ENCODE peak calls at places on chromosome 16, in eight cellular contexts. P is cardiac muscle cell, R is AG09309, G is fibroblast of pulmonary artery, D is fibroblast of the aortic adventitia, H is fibroblast of mammary gland, Z is esophagus muscularis mucosa, S is pancreas. U is an unnamed sample.

GRCh38 chr16:11781773-11782172 is 15.3 kb downstream of the ZC3H7A start:
- DNase-seq in P (no peak), R (no peak), G (no peak), D (no peak), H (no peak), Z (no peak), S (no peak), U (no peak)

GRCh38 chr16:80751167-80751566 is 53.2 kb downstream of the CDYL2 start:
- DNase-seq in P (peak), R (peak), G (peak), D (peak), H (peak), Z (no peak), S (no peak), U (no peak)

GRCh38 chr16:20866161-20866772 is 33.9 kb downstream of the DCUN1D3 start:
- DNase-seq in P (peak), R (peak), G (peak), D (peak), H (peak), Z (no peak), S (no peak), U (peak)

GRCh38 chr16:84144301-84144858 is 597 bp downstream of the HSDL1 start:
- DNase-seq in P (peak), R (no peak), G (peak), D (peak), H (peak), Z (no peak), S (peak), U (peak)

GRCh38 chr16:86089986-86090385 is 191.0 kb downstream of the IRF8 start:
- DNase-seq in P (no peak), R (no peak), G (no peak), D (no peak), H (no peak), Z (no peak), S (no peak), U (peak)

GRCh38 chr16:81488687-81489411 is 44.2 kb downstream of the CMIP start:
- DNase-seq in P (no peak), R (no peak), G (no peak), D (no peak), H (no peak), Z (no peak), S (no peak), U (no peak)

GRCh38 chr16:78503501-78504110 is 404.2 kb downstream of the WWOX start:
- DNase-seq in P (peak), R (no peak), G (peak), D (peak), H (peak), Z (no peak), S (no peak), U (peak)

GRCh38 chr16:88437367-88437964 is 15.6 kb upstream of the ZFPM1 start:
- DNase-seq in P (peak), R (no peak), G (peak), D (no peak), H (peak), Z (no peak), S (no peak), U (peak)

GRCh38 chr16:67928561-67929364 is 2.9 kb downstream of the CTRL start:
- DNase-seq in P (peak), R (no peak), G (peak), D (peak), H (peak), Z (no peak), S (peak), U (peak)

GRCh38 chr16:67927131-67927941 is 4.3 kb downstream of the CTRL start:
- DNase-seq in P (no peak), R (no peak), G (no peak), D (no peak), H (no peak), Z (no peak), S (peak), U (no peak)

GRCh38 chr16:67924140-67924906 is 7.3 kb downstream of the CTRL start:
- DNase-seq in P (no peak), R (no peak), G (no peak), D (no peak), H (no peak), Z (no peak), S (peak), U (no peak)

GRCh38 chr16:67928147-67928546 is 3.5 kb downstream of the CTRL start:
- DNase-seq in P (no peak), R (no peak), G (no peak), D (no peak), H (no peak), Z (no peak), S (peak), U (no peak)

DNA sequence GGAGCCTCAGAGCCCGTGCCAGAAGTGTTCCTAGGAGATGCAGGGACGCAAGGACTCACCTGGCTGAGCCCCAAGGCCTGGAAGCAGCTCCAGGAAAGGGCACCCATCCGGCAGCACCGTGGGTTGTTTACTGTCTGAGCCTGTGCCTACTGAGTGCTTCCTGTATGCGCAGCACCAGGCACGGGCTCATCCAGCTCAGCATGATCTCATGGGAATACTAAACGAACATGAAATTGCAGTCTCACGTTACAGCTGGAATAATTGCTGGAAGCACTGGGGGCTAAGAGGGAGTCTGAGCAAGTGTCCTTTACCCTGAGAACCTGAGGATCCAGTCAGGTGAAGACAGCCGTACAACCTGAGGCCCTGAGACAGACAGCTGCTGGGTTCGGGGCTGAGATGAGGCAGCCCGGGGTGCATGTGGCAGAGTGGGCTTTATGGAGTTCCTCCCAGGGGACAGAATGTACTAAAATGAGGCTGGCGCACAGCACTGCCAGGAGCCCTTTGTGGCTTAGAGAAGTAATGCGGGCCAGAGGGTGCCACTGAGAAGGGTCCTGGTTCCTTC is 5.4 kb downstream of the CTRL start:
- DNase-seq in P (no peak), R (no peak), G (no peak), D (peak), H (peak), Z (no peak), S (peak), U (no peak)
- TF ChIP-seq CTCF in P (no peak), R (no peak), G (no peak), D (peak), H (no peak), Z (no peak), S (no peak), U (no peak)

GRCh38 chr16:303760-304505 is 21.0 kb downstream of the PDIA2 start:
- DNase-seq in P (peak), R (no peak), G (peak), D (peak), H (peak), Z (no peak), S (no peak), U (no peak)
- TF ChIP-seq CTCF in P (no peak), R (no peak), G (no peak), D (no peak), H (no peak), Z (no peak), S (no peak), U (no peak)

DNA sequence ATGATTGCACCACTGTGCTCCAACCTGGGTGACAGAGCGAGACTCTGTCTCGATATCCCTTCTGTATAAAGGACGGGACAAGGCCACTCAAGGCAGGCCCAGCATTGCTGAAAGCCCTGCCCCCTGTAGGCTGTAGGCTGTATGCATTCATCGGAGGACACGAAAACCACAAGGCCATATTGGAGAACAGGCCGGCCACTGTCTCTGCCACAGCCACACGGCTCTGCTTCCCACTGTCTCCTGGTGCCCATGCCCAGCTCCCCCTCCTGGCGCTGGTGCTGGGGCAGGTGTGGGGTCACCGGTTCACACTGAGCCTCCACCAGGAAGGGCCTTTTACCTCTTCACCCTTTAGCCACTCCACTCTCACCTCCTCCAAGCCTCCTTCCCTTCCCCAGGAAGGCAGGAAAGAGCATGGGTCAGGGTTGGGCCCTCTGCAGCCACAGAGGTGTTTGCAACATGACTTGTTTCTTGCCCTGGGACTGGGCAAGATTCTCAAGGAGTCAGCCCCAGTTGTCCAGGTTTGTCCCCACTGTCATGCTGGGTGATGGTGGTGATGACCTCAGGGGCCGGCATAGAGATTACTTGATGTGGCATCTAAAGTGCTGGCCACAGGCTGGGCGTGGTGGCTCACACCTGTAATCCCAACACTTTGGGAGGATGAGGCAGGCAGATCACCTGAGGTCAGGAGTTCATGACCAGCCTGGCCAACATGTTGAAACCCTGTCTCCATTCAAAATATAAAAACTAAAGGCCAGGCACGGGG is 5.3 kb upstream of the NTN3 start:
- DNase-seq in P (no peak), R (no peak), G (no peak), D (no peak), H (no peak), Z (no peak), S (peak), U (no peak)
- TF ChIP-seq CTCF in P (peak), R (peak), G (peak), D (peak), H (peak), Z (no peak), S (no peak), U (peak)

DNA sequence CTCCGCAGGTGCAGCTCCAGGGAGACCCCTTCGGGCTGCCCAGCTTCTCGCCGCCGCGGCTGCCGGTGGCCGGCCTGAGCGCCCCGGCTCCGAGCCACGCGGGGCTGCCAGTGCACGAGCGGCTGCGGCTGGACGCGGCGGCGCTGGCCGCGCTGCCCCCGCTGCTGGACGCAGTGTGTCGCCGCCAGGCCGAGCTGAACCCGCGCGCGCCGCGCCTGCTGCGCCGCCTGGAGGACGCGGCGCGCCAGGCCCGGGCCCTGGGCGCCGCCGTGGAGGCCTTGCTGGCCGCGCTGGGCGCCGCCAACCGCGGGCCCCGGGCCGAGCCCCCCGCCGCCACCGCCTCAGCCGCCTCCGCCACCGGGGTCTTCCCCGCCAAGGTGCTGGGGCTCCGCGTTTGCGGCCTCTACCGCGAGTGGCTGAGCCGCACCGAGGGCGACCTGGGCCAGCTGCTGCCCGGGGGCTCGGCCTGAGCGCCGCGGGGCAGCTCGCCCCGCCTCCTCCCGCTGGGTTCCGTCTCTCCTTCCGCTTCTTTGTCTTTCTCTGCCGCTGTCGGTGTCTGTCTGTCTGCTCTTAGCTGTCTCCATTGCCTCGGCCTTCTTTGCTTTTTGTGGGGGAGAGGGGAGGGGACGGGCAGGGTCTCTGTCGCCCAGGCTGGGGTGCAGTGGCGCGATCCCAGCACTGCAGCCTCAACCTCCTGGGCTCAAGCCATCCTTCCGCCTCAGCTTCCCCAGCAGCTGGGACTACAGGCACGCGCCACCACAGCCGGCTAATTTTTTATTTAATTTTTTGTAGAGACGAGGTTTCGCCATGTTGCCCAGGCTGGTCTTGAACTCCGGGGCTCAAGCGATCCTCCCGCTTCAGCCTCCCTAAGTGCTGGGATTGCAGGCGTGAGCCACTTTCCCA is 5.9 kb downstream of the CTF1 start:
- DNase-seq in P (peak), R (no peak), G (peak), D (peak), H (peak), Z (no peak), S (peak), U (peak)
- TF ChIP-seq CTCF in P (no peak), R (peak), G (peak), D (peak), H (no peak), Z (peak), S (no peak), U (peak)